ENCODE peak calls at places on chromosomes 2 and 18, in ten cellular contexts. F, U, C, O, H, V, A, G, W and S are unnamed samples.

GRCh38 chr2:64644240-64645013 is 9.3 kb downstream of the SERTAD2 start:
- DNase-seq in A (peak), U (peak), H (peak), W (peak), V (no peak), O (peak), C (no peak), G (peak), F (peak), S (no peak)

GRCh38 chr2:159516241-159516758 is 100.0 kb downstream of the BAZ2B start:
- DNase-seq in W (peak), U (peak), G (peak), O (peak), H (peak), A (peak), F (no peak), C (no peak), V (no peak), S (peak)

GRCh38 chr2:202140522-202141292 is 67.7 kb downstream of the KIAA2012 start:
- DNase-seq in C (no peak), H (peak), F (no peak), U (no peak), W (peak), G (no peak), O (no peak), V (no peak), A (peak), S (peak)

GRCh38 chr2:39778775-39779751 is at the start of gene THUMPD2:
- DNase-seq in U (peak), C (peak), O (peak), V (no peak), W (peak), F (peak), A (peak), H (peak), G (peak), S (peak)

GRCh38 chr2:38148501-38148900 is 72.5 kb upstream of the CYP1B1 start:
- DNase-seq in F (no peak), O (no peak), C (no peak), U (peak), G (no peak), V (peak), H (peak), W (peak), A (peak), S (peak)

GRCh38 chr2:6222296-6222695 is 530.1 kb downstream of the SOX11 start:
- DNase-seq in A (no peak), H (no peak), U (no peak), G (no peak), O (no peak), F (no peak), C (no peak), V (no peak), W (no peak), S (no peak)

GRCh38 chr2:49162151-49162550 is 7.8 kb upstream of the FSHR start:
- DNase-seq in O (peak), G (no peak), W (no peak), H (no peak), C (no peak), U (no peak), A (no peak), V (no peak), F (no peak), S (no peak)

GRCh38 chr18:41829648-41830516 is 125.2 kb upstream of the PIK3C3 start:
- DNase-seq in H (no peak), C (no peak), F (no peak), O (no peak), V (no peak), U (peak), G (no peak), A (no peak), W (peak), S (peak)

GRCh38 chr2:213766465-213766891 is 482.2 kb downstream of the SPAG16 start:
- DNase-seq in O (peak), V (no peak), H (no peak), U (no peak), A (no peak), C (no peak), W (peak), F (no peak), G (peak), S (peak)

GRCh38 chr2:169131587-169132512 is 62.5 kb downstream of the DHRS9 start:
- DNase-seq in O (peak), H (peak), C (no peak), A (peak), F (no peak), V (no peak), U (peak), G (peak), W (peak), S (peak)

GRCh38 chr2:9552491-9553178 is 3.0 kb downstream of the ADAM17 start:
- DNase-seq in H (peak), V (no peak), W (peak), U (peak), C (no peak), O (peak), F (no peak), G (peak), A (peak), S (peak)

GRCh38 chr2:197838036-197838435 is 33.6 kb downstream of the PLCL1 start:
- DNase-seq in G (peak), W (peak), F (no peak), C (no peak), V (no peak), H (peak), O (no peak), U (peak), A (peak), S (peak)

GRCh38 chr2:158745067-158745865 is 49.9 kb upstream of the DAPL1 start:
- DNase-seq in U (peak), O (peak), H (peak), F (peak), G (peak), W (peak), A (peak), C (no peak), V (no peak), S (peak)

GRCh38 chr2:175080479-175080878 is 75.3 kb upstream of the CHN1 start:
- DNase-seq in V (no peak), W (peak), H (no peak), O (no peak), G (no peak), A (no peak), U (no peak), F (no peak), C (no peak), S (peak)

GRCh38 chr2:206457188-206457634 is 13.9 kb downstream of the ADAM23 start:
- DNase-seq in O (no peak), H (no peak), A (peak), G (peak), U (no peak), W (no peak), C (no peak), F (no peak), V (peak), S (peak)

GRCh38 chr2:151902829-151903228 is 74.6 kb upstream of the ARL5A start:
- DNase-seq in O (no peak), W (no peak), C (no peak), A (no peak), G (no peak), V (no peak), H (no peak), U (peak), F (no peak), S (no peak)

GRCh38 chr18:9081940-9082339 is 20.6 kb upstream of the NDUFV2 start:
- DNase-seq in G (no peak), A (no peak), F (no peak), U (no peak), C (no peak), O (no peak), V (no peak), H (no peak), W (no peak), S (no peak)

GRCh38 chr2:219250044-219250781 is 2.8 kb upstream of the TUBA4B start:
- DNase-seq in C (no peak), F (no peak), G (peak), H (no peak), U (no peak), A (no peak), V (no peak), O (no peak), W (no peak), S (no peak)

GRCh38 chr2:117814417-117815264 is at the start of gene DDX18:
- DNase-seq in W (peak), G (peak), O (peak), A (peak), V (peak), F (peak), C (peak), U (peak), H (peak), S (peak)

GRCh38 chr2:27849558-27849957 is 40.6 kb downstream of the RBKS start:
- DNase-seq in W (no peak), V (no peak), A (no peak), F (no peak), G (no peak), C (no peak), O (no peak), U (no peak), H (no peak), S (peak)

GRCh38 chr2:237156857-237157550 is 71.3 kb downstream of the COPS8 start:
- DNase-seq in U (no peak), O (no peak), A (no peak), H (no peak), V (no peak), W (no peak), G (no peak), F (no peak), C (no peak), S (no peak)

GRCh38 chr2:160379399-160379798 is 114.2 kb downstream of the RBMS1 start:
- DNase-seq in G (no peak), A (peak), U (peak), H (peak), V (no peak), O (no peak), C (no peak), W (peak), F (no peak), S (peak)

GRCh38 chr2:235501663-235502009 is 7.8 kb downstream of the AGAP1 start:
- DNase-seq in C (no peak), U (no peak), W (no peak), F (no peak), H (no peak), G (no peak), A (no peak), V (no peak), O (no peak), S (no peak)

GRCh38 chr2:171670655-171671054 is 16.6 kb upstream of the DYNC1I2 start:
- DNase-seq in W (no peak), H (no peak), C (no peak), F (no peak), A (no peak), V (no peak), O (no peak), U (peak), G (no peak), S (no peak)

GRCh38 chr2:85553184-85553583 is 8.1 kb downstream of the GGCX start:
- DNase-seq in A (no peak), C (no peak), O (no peak), H (no peak), V (no peak), U (no peak), G (no peak), W (no peak), F (no peak), S (no peak)

GRCh38 chr2:179393481-179393880 is 128.8 kb upstream of the SESTD1 start:
- DNase-seq in A (peak), O (no peak), G (no peak), W (peak), U (no peak), F (no peak), H (no peak), V (no peak), C (no peak), S (peak)